ENCODE peak calls at places on chromosomes 1 and 21, in nine cellular contexts. J, K, Y, I, R, A, D, M and G are unnamed samples. For H3K4me1, the result is how much of the 10 kb centered on the place peaks cover.

GRCh38 chr1:102758418-102758817 is 349.9 kb downstream of the COL11A1 start:
- DNase-seq in J (no peak), K (no peak), Y (no peak), I (no peak), R (no peak), A (no peak), D (no peak), M (no peak), G (no peak)

GRCh38 chr1:93672477-93673158 is 9.0 kb downstream of the BCAR3 start:
- DNase-seq in J (no peak), K (no peak), Y (no peak), I (no peak), R (no peak), A (no peak), D (no peak), M (no peak), G (peak)

GRCh38 chr1:201633811-201634210 is 94.9 kb downstream of the NAV1 start:
- DNase-seq in J (no peak), K (peak), Y (no peak), I (no peak), R (no peak), A (no peak), D (no peak), M (no peak), G (peak)

GRCh38 chr1:4605158-4605557 is 49.3 kb upstream of the AJAP1 start:
- DNase-seq in J (no peak), K (no peak), Y (no peak), I (no peak), R (no peak), A (no peak), D (no peak), M (no peak), G (no peak)

GRCh38 chr1:207876129-207876528 is 34.8 kb downstream of the CD34 start:
- DNase-seq in J (no peak), K (no peak), Y (no peak), I (no peak), R (no peak), A (no peak), D (no peak), M (no peak), G (peak)

GRCh38 chr1:83418558-83418957 is 580.4 kb downstream of the TTLL7 start:
- DNase-seq in J (no peak), K (no peak), Y (no peak), I (no peak), R (no peak), A (no peak), D (no peak), M (no peak), G (no peak)

GRCh38 chr1:112840631-112841624 is 115.1 kb downstream of the SLC16A1 start:
- DNase-seq in J (peak), K (no peak), Y (no peak), I (no peak), R (no peak), A (no peak), D (no peak), M (no peak), G (no peak)

GRCh38 chr1:202107321-202107761 is 15.4 kb upstream of the GPR37L1 start:
- DNase-seq in J (peak), K (no peak), Y (no peak), I (no peak), R (peak), A (peak), D (peak), M (no peak), G (peak)

GRCh38 chr1:43831866-43832654 is 101.5 kb upstream of the ARTN start:
- DNase-seq in J (peak), K (no peak), Y (no peak), I (no peak), R (no peak), A (no peak), D (no peak), M (no peak), G (no peak)

GRCh38 chr1:184973308-184974085 is 811 bp downstream of the NIBAN1 start:
- DNase-seq in J (peak), K (peak), Y (peak), I (no peak), R (peak), A (peak), D (peak), M (no peak), G (peak)

GRCh38 chr1:8116892-8117262 is 90.8 kb upstream of the ERRFI1 start:
- DNase-seq in J (no peak), K (peak), Y (peak), I (no peak), R (no peak), A (peak), D (peak), M (no peak), G (peak)

GRCh38 chr1:29311352-29312030 is 75.2 kb downstream of the PTPRU start:
- DNase-seq in J (no peak), K (no peak), Y (no peak), I (no peak), R (no peak), A (no peak), D (no peak), M (no peak), G (peak)

GRCh38 chr21:30518876-30519275 is 16.9 kb upstream of the KRTAP19-5 start:
- DNase-seq in J (peak), K (no peak), Y (no peak), I (no peak), R (no peak), A (no peak), D (no peak), M (no peak), G (no peak)

GRCh38 chr1:208324005-208324404 is 79.8 kb upstream of the PLXNA2 start:
- DNase-seq in J (no peak), K (no peak), Y (no peak), I (no peak), R (no peak), A (no peak), D (no peak), M (no peak), G (no peak)

GRCh38 chr1:163381487-163382184 is 59.9 kb downstream of the NUF2 start:
- DNase-seq in J (no peak), K (no peak), Y (no peak), I (no peak), R (no peak), A (no peak), D (no peak), M (no peak), G (no peak)

GRCh38 chr1:62356257-62356835 is 37.1 kb upstream of the KANK4 start:
- DNase-seq in J (peak), K (peak), Y (no peak), I (no peak), R (peak), A (no peak), D (no peak), M (no peak), G (no peak)

GRCh38 chr1:151701515-151701914 is 15.1 kb downstream of the CELF3 start:
- DNase-seq in J (no peak), K (no peak), Y (no peak), I (no peak), R (no peak), A (no peak), D (no peak), M (no peak), G (no peak)

GRCh38 chr1:183185941-183186490 is at the start of gene LAMC2:
- DNase-seq in J (peak), K (no peak), Y (no peak), I (no peak), R (peak), A (peak), D (no peak), M (peak), G (no peak)

GRCh38 chr21:45963225-45963555 is 18.4 kb upstream of the COL6A1 start:
- DNase-seq in J (no peak), K (peak), Y (no peak), I (no peak), R (no peak), A (no peak), D (no peak), M (no peak), G (no peak)

GRCh38 chr1:100292711-100293110 is 26.7 kb downstream of the RTCA start:
- DNase-seq in J (no peak), K (no peak), Y (no peak), I (no peak), R (no peak), A (no peak), D (no peak), M (no peak), G (no peak)

GRCh38 chr1:88394958-88395357 is 289.1 kb upstream of the PKN2 start:
- DNase-seq in J (no peak), K (peak), Y (no peak), I (no peak), R (no peak), A (no peak), D (no peak), M (no peak), G (no peak)

GRCh38 chr1:111605553-111605952 is 14.0 kb upstream of the RAP1A start:
- DNase-seq in J (no peak), K (peak), Y (peak), I (no peak), R (no peak), A (no peak), D (no peak), M (no peak), G (peak)

GRCh38 chr1:233166896-233167295 is 128.6 kb downstream of the PCNX2 start:
- DNase-seq in J (no peak), K (no peak), Y (no peak), I (no peak), R (no peak), A (no peak), D (no peak), M (no peak), G (no peak)

GRCh38 chr1:178311164-178311563 is 185.6 kb downstream of the CLEC20A start:
- DNase-seq in J (peak), K (peak), Y (no peak), I (no peak), R (no peak), A (no peak), D (no peak), M (no peak), G (no peak)

GRCh38 chr21:32368386-32368785 is 24.4 kb downstream of the URB1 start:
- DNase-seq in J (no peak), K (peak), Y (no peak), I (no peak), R (no peak), A (no peak), D (no peak), M (no peak), G (no peak)

GRCh38 chr1:65260851-65261473 is 48.4 kb upstream of the DNAJC6 start:
- DNase-seq in J (peak), K (peak), Y (no peak), I (no peak), R (peak), A (no peak), D (no peak), M (no peak), G (no peak)

GRCh38 chr1:23619299-23620188 is 60.2 kb upstream of the ID3 start:
- DNase-seq in J (peak), K (no peak), Y (no peak), I (no peak), R (no peak), A (peak), D (peak), M (no peak), G (peak)

GRCh38 chr1:93453911-93454310 is 6.0 kb downstream of the FNBP1L start:
- DNase-seq in J (peak), K (no peak), Y (no peak), I (no peak), R (no peak), A (no peak), D (no peak), M (no peak), G (no peak)

GRCh38 chr1:107777664-107778047 is 187.3 kb downstream of the VAV3 start:
- DNase-seq in J (no peak), K (no peak), Y (no peak), I (no peak), R (no peak), A (no peak), D (no peak), M (no peak), G (no peak)

GRCh38 chr1:47334765-47335435 is 1.3 kb downstream of the CMPK1 start:
- DNase-seq in J (no peak), K (peak), Y (no peak), I (no peak), R (no peak), A (no peak), D (no peak), M (peak), G (no peak)

GRCh38 chr1:158717344-158717743 is 3.2 kb downstream of the OR6K3 start:
- DNase-seq in J (no peak), K (no peak), Y (no peak), I (no peak), R (no peak), A (no peak), D (no peak), M (no peak), G (no peak)

GRCh38 chr1:30068787-30069472 is 654.5 kb downstream of the MATN1 start:
- DNase-seq in J (peak), K (no peak), Y (no peak), I (no peak), R (no peak), A (no peak), D (no peak), M (no peak), G (no peak)

GRCh38 chr1:226498690-226499008 is 49.9 kb upstream of the STUM start:
- DNase-seq in J (no peak), K (no peak), Y (no peak), I (no peak), R (no peak), A (no peak), D (no peak), M (no peak), G (no peak)
- H3K4me1 ChIP-seq in J (under half), K (under half), Y (under half), I (under half), R (under half), A (under half), D (under half), M (under half), G (under half)

DNA sequence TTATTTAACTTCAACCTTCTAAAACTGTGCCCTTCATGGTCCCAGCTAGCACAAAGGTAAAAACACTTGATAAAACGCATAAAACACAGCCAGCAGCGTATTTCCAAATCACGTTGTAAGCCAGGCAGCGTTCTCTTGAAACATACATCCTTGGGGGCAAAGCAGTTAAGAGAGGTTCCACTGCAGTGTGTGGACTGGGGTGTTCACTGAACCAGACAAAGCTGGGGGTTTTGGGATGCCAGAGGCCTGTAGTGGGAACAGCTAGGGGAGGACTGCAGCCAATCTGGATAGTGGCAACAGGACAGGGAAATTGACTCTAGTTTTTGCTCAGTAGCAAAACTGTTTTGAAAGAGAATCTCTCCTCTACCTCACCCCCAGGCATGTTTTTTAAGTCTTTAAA is 21.5 kb upstream of the ATP5PO start:
- DNase-seq in J (no peak), K (no peak), Y (no peak), I (no peak), R (no peak), A (no peak), D (no peak), M (no peak), G (no peak)
- H3K4me3 ChIP-seq in J (no peak), K (no peak), Y (no peak), I (no peak), R (no peak), A (no peak), D (no peak), M (no peak), G (no peak)

DNA sequence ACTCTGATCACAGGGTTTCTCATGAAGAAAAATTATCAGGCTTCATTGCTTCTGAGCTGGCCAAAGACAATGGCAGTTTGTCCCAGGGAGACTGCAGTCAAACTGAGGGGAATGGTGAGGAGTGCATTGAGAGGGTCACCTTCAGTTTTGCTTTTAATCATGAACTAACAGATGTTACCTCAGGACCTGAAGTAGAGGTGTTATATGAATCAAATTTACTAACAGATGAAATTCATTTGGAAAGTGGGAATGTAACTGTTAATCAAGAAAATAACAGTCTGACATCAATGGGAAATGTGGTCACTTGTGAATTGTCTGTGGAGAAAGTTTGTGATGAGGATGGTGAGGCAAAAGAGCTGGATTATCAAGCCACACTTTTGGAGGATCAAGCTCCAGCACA is 79.4 kb upstream of the BMP8A start:
- DNase-seq in J (no peak), K (no peak), Y (no peak), I (no peak), R (no peak), A (no peak), D (no peak), M (no peak), G (no peak)
- H3K4me1 ChIP-seq in J (half or more), K (under half), Y (under half), I (half or more), R (half or more), A (under half), D (half or more), M (under half), G (under half)

GRCh38 chr21:43989401-43989800 is 22.7 kb upstream of the TRAPPC10 start:
- DNase-seq in J (no peak), K (no peak), Y (no peak), I (no peak), R (no peak), A (no peak), D (no peak), M (no peak), G (no peak)

GRCh38 chr21:43992121-43992520 is 20.0 kb upstream of the TRAPPC10 start:
- DNase-seq in J (no peak), K (no peak), Y (no peak), I (no peak), R (no peak), A (no peak), D (no peak), M (no peak), G (no peak)

GRCh38 chr21:43993420-43993934 is 18.6 kb upstream of the TRAPPC10 start:
- DNase-seq in J (no peak), K (no peak), Y (no peak), I (no peak), R (no peak), A (no peak), D (no peak), M (no peak), G (peak)

GRCh38 chr21:43994085-43994484 is 18.0 kb upstream of the TRAPPC10 start:
- DNase-seq in J (no peak), K (no peak), Y (no peak), I (no peak), R (no peak), A (no peak), D (no peak), M (no peak), G (peak)

DNA sequence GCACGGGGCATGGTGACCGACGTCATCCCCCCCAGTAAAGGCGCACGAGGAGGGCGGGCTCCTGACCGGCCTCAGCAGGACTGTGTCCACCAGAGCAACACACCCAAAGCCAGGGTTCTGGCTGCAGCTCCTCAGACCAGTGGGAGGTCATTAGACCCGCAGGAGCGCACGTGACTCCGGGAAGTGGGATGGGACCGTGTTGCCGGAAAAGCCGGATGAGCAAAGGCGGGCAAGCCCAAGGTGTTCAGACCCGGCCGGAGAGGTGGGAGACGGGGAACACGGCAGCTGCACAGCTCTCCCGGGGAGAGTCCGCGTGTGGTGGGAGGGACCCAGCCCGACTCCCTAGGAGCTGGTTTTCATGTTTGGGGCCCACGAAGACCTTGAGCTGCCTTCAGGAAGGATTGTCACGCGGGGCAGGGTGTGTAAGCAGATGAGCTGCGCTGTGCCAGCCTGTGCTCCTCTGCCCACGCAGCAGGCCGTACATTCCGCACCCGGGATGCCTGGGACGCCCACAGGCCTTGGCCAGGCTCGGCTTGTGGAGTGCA is 20.6 kb upstream of the TRAPPC10 start:
- DNase-seq in J (no peak), K (no peak), Y (no peak), I (no peak), R (no peak), A (no peak), D (no peak), M (no peak), G (no peak)
- H3K4me3 ChIP-seq in J (no peak), K (no peak), Y (no peak), I (no peak), R (no peak), A (no peak), D (no peak), M (no peak), G (no peak)

GRCh38 chr1:19472174-19472573 is 13.2 kb downstream of the CAPZB start:
- DNase-seq in J (no peak), K (no peak), Y (no peak), I (no peak), R (no peak), A (no peak), D (no peak), M (no peak), G (no peak)

GRCh38 chr1:19468397-19468956 is 16.9 kb downstream of the CAPZB start:
- DNase-seq in J (no peak), K (no peak), Y (no peak), I (no peak), R (peak), A (peak), D (peak), M (no peak), G (peak)

GRCh38 chr1:19466112-19466561 is 19.2 kb downstream of the CAPZB start:
- DNase-seq in J (no peak), K (no peak), Y (no peak), I (no peak), R (no peak), A (no peak), D (no peak), M (no peak), G (no peak)

GRCh38 chr1:19467199-19468187 is 17.8 kb downstream of the CAPZB start:
- DNase-seq in J (no peak), K (no peak), Y (no peak), I (no peak), R (no peak), A (no peak), D (no peak), M (no peak), G (no peak)

DNA sequence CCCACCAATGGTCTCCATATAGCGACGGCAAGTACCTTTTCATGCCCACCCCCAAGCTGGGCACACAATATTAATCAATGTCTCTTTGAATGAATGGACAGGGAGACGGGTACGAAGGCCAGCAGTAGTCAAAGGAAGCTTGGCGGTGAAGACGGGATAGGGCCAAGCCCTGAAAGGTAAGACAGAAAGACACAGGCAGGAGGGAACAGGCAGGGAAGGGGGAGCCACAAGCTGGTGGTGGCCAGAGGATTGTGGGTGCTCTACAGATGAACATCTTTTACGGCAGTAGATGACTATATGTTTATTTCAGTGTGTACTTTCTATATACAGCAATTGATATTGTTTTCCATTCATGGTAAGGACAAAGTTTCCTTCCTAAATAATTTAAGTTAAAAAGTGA is 16.3 kb downstream of the CAPZB start:
- DNase-seq in J (no peak), K (no peak), Y (no peak), I (no peak), R (no peak), A (no peak), D (no peak), M (no peak), G (no peak)
- H3K4me1 ChIP-seq in J (under half), K (under half), Y (under half), I (half or more), R (half or more), A (under half), D (half or more), M (under half), G (under half)

GRCh38 chr1:198643001-198643400 is 4.2 kb downstream of the PTPRC start:
- DNase-seq in J (no peak), K (no peak), Y (no peak), I (no peak), R (no peak), A (no peak), D (no peak), M (no peak), G (no peak)
- H3K4me3 ChIP-seq in J (no peak), K (no peak), Y (no peak), I (no peak), R (no peak), A (peak), D (no peak), M (no peak), G (no peak)

GRCh38 chr1:203306970-203307541 is 1.7 kb downstream of the BTG2 start:
- DNase-seq in J (no peak), K (no peak), Y (no peak), I (no peak), R (peak), A (peak), D (no peak), M (no peak), G (peak)
- H3K4me1 ChIP-seq in J (under half), K (under half), Y (under half), I (under half), R (under half), A (under half), D (under half), M (under half), G (under half)